ENCODE peak calls at places on chromosomes 1 and 21, in five cellular contexts. S is left colon, P is HEK293T, W is Peyer's patch, R is A549. Z is an unnamed sample.

GRCh38 chr1:44553771-44554170 is 120.5 kb downstream of the TMEM53 start:
- DNase-seq in S (no peak), P (no peak), W (no peak), R (peak; percentile 39), Z (no peak)

GRCh38 chr1:168236836-168237611 is 11.2 kb downstream of the SFT2D2 start:
- DNase-seq in S (no peak), P (no peak), W (no peak), R (no peak), Z (no peak)

GRCh38 chr21:35179990-35180557 is 131.0 kb upstream of the RUNX1 start:
- DNase-seq in S (no peak), P (no peak), W (no peak), R (no peak), Z (no peak)

GRCh38 chr1:234851450-234852438 is 241.8 kb upstream of the IRF2BP2 start:
- DNase-seq in S (peak; percentile 35), P (no peak), W (no peak), R (peak; percentile 46), Z (peak; percentile 48)

GRCh38 chr1:205774277-205775014 is 836 bp downstream of the RAB29 start:
- DNase-seq in S (peak; percentile 28), P (peak; percentile 45), W (peak; percentile 34), R (no peak), Z (no peak)

GRCh38 chr1:86696522-86696921 is 7.9 kb upstream of the SH3GLB1 start:
- DNase-seq in S (no peak), P (no peak), W (no peak), R (no peak), Z (no peak)

GRCh38 chr21:34054259-34054658 is 19.1 kb upstream of the MRPS6 start:
- DNase-seq in S (no peak), P (no peak), W (no peak), R (no peak), Z (no peak)

GRCh38 chr1:43786201-43786958 is 79.0 kb downstream of the ST3GAL3 start:
- DNase-seq in S (no peak), P (no peak), W (no peak), R (no peak), Z (no peak)

GRCh38 chr21:37547615-37547975 is 181.0 kb downstream of the DYRK1A start:
- DNase-seq in S (no peak), P (no peak), W (no peak), R (no peak), Z (peak; percentile 42)

GRCh38 chr1:40232444-40232843 is 15.3 kb upstream of the TMCO2 start:
- DNase-seq in S (no peak), P (no peak), W (peak; percentile 56), R (no peak), Z (no peak)

GRCh38 chr1:174005032-174005431 is 17.1 kb downstream of the RC3H1 start:
- DNase-seq in S (no peak), P (no peak), W (no peak), R (no peak), Z (no peak)

GRCh38 chr1:39898146-39898545 is 3.6 kb downstream of the MYCL start:
- DNase-seq in S (no peak), P (no peak), W (no peak), R (no peak), Z (no peak)

GRCh38 chr21:45917241-45917640 is 64.3 kb upstream of the COL6A1 start:
- DNase-seq in S (no peak), P (no peak), W (no peak), R (no peak), Z (no peak)

GRCh38 chr1:150778409-150778808 is 12.8 kb upstream of the CTSS start:
- DNase-seq in S (no peak), P (no peak), W (no peak), R (no peak), Z (no peak)

GRCh38 chr1:95994643-95995042 is 726.9 kb upstream of the PTBP2 start:
- DNase-seq in S (no peak), P (no peak), W (no peak), R (no peak), Z (no peak)

GRCh38 chr1:21893046-21893805 is 43.9 kb downstream of the HSPG2 start:
- DNase-seq in S (no peak), P (no peak), W (no peak), R (no peak), Z (no peak)

GRCh38 chr1:183610053-183610452 is 19.8 kb upstream of the NCF2 start:
- DNase-seq in S (no peak), P (no peak), W (no peak), R (no peak), Z (no peak)

GRCh38 chr1:45870500-45870899 is 67.1 kb downstream of the MAST2 start:
- DNase-seq in S (no peak), P (no peak), W (no peak), R (peak; percentile 21), Z (no peak)

GRCh38 chr1:66271904-66272254 is 262.1 kb upstream of the SGIP1 start:
- DNase-seq in S (peak; percentile 35), P (peak; percentile 42), W (no peak), R (peak; percentile 81), Z (peak; percentile 42)

GRCh38 chr1:66375125-66375524 is 158.8 kb upstream of the SGIP1 start:
- DNase-seq in S (no peak), P (no peak), W (no peak), R (no peak), Z (no peak)

GRCh38 chr1:14371806-14372497 is 226.5 kb upstream of the KAZN start:
- DNase-seq in S (no peak), P (no peak), W (no peak), R (no peak), Z (no peak)

GRCh38 chr1:110964400-110964903 is 730 bp upstream of the LRIF1 start:
- DNase-seq in S (no peak), P (no peak), W (no peak), R (no peak), Z (no peak)

GRCh38 chr1:156912861-156913808 is 7.3 kb upstream of the LRRC71 start:
- DNase-seq in S (no peak), P (no peak), W (no peak), R (no peak), Z (no peak)

GRCh38 chr1:89780721-89781120 is 40.1 kb upstream of the LRRC8D start:
- DNase-seq in S (no peak), P (peak; percentile 39), W (no peak), R (peak; percentile 69), Z (peak; percentile 72)